ENCODE peak calls at places on chromosome 15, in four cellular contexts. Y, E, G and I are unnamed samples.

GRCh38 chr15:69104050-69104750 is 56.2 kb upstream of the GLCE start:
- DNase-seq in Y (no peak), G (no peak), E (no peak), I (no peak)

GRCh38 chr15:59304807-59305206 is 67.9 kb downstream of the MYO1E start:
- DNase-seq in G (no peak), E (no peak), Y (no peak), I (no peak)

GRCh38 chr15:95698230-95698629 is 632.3 kb upstream of the NR2F2 start:
- DNase-seq in G (no peak), Y (no peak), E (no peak), I (no peak)

GRCh38 chr15:98924311-98925049 is 83.1 kb downstream of the PGPEP1L start:
- DNase-seq in G (no peak), E (no peak), Y (no peak), I (no peak)

GRCh38 chr15:90946941-90947576 is 7.6 kb upstream of the RCCD1 start:
- DNase-seq in E (no peak), G (no peak), Y (no peak), I (no peak)

GRCh38 chr15:92395557-92395956 is 1.9 kb downstream of the ST8SIA2 start:
- DNase-seq in Y (no peak), E (no peak), G (no peak), I (no peak)

GRCh38 chr15:101276501-101277037 is 716 bp downstream of the SELENOS start:
- DNase-seq in E (no peak), Y (no peak), G (peak), I (no peak)

GRCh38 chr15:73139416-73140082 is 87.3 kb downstream of the NEO1 start:
- DNase-seq in G (no peak), Y (no peak), E (no peak), I (no peak)

GRCh38 chr15:39191871-39192281 is 389.0 kb upstream of the THBS1 start:
- DNase-seq in G (no peak), Y (no peak), E (no peak), I (no peak)

GRCh38 chr15:25705430-25706115 is 157.6 kb downstream of the ATP10A start:
- DNase-seq in E (peak), G (no peak), Y (peak), I (no peak)

GRCh38 chr15:57537072-57537471 is 54.6 kb upstream of the MYZAP start:
- DNase-seq in Y (no peak), E (no peak), G (no peak), I (no peak)

GRCh38 chr15:76217867-76218217 is 93.4 kb downstream of the ETFA start:
- DNase-seq in E (no peak), G (no peak), Y (no peak), I (no peak)

GRCh38 chr15:101805605-101806345 is 2.5 kb downstream of the OR4F6 start:
- DNase-seq in Y (no peak), G (no peak), E (no peak), I (no peak)

DNA sequence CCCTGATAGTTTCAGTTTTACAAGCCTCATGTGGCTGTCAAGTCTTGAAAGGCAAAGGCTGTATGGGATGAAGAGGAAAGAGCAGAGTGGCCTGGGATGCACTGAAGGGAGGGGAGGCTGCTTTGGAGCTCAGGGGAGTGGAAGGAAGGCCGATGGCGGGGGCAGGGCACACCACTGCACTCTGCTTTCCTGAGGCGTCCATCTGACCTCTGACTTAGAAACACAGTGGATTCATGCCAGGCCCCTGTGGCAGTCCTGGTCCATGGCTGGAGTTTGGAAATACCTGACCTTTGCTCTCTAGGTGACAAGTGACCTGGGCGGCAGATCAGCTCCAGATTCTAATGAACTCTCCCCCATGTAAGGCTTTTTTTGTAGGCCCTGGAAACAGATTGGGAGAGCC is 19.0 kb downstream of the FAH start:
- DNase-seq in Y (no peak), E (no peak), G (no peak), I (no peak)
- H3K27ac ChIP-seq in Y (no peak), E (no peak), G (no peak), I (no peak)

GRCh38 chr15:83926116-83926515 is 272.2 kb downstream of the ADAMTSL3 start:
- DNase-seq in E (no peak), Y (no peak), G (no peak), I (no peak)
- TF ChIP-seq POLR2AphosphoS5 in E (no peak), Y (no peak), G (no peak), I (no peak)

GRCh38 chr15:52018244-52018643 is 775 bp upstream of the MAPK6 start:
- DNase-seq in G (no peak), Y (no peak), E (no peak), I (no peak)
- H3K27ac ChIP-seq in G (no peak), Y (peak), E (peak), I (peak)

DNA sequence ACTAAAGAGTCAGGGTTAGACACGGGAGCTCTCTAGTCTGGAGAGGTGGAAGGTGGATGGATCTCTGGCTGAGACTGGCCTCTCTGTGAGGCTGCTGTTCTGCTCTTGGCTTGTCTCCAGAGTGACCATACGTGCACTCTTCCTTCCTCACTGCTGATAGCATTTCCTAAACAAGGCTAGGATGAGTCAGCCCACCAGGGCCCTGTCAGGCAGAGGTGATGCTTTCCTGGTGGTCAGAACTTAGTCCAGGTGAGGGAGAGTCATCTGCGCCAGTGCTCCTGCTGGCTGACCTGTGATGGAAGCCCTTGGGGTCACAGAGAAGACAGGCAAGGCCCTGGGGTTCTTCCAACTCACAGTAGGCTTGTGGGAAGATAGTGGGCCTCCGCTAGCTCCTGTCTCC is 16.3 kb downstream of the ALPK3 start:
- DNase-seq in G (no peak), Y (no peak), E (no peak), I (no peak)
- TF ChIP-seq POLR2AphosphoS5 in G (no peak), Y (no peak), E (no peak), I (no peak)

GRCh38 chr15:33476076-33476475 is 165.3 kb downstream of the RYR3 start:
- DNase-seq in G (no peak), E (no peak), Y (no peak), I (no peak)
- H3K27ac ChIP-seq in G (no peak), E (no peak), Y (no peak), I (no peak)

DNA sequence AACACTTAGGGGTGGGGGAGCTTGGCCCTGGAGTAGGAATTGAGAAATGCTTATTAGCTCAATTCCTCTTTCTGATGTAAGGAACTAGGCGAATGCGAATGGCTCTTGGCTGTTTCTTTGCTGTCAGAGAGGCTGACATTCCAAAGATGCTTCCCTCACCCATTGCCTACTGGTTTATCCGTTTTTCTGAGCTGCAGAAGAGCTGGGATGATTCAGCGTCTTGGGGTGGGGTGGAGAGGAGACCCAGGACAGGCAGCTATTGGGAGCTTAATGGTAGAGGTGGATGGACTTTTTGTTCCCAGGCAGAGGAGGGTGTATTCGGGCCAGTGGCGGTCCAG is 9.8 kb downstream of the PLEKHO2 start:
- DNase-seq in Y (no peak), G (peak), E (no peak), I (no peak)
- TF ChIP-seq POLR2AphosphoS5 in Y (peak), G (no peak), E (no peak), I (peak)

GRCh38 chr15:45200799-45201556 is 13.2 kb upstream of the SHF start:
- DNase-seq in Y (peak), E (peak), G (peak), I (peak)

GRCh38 chr15:45203182-45203581 is 15.4 kb upstream of the SHF start:
- DNase-seq in G (no peak), E (no peak), Y (no peak), I (no peak)

GRCh38 chr15:45200001-45200798 is 12.4 kb upstream of the SHF start:
- DNase-seq in G (peak), Y (peak), E (peak), I (no peak)

GRCh38 chr15:45199136-45199810 is 11.5 kb upstream of the SHF start:
- DNase-seq in G (peak), Y (no peak), E (no peak), I (no peak)

DNA sequence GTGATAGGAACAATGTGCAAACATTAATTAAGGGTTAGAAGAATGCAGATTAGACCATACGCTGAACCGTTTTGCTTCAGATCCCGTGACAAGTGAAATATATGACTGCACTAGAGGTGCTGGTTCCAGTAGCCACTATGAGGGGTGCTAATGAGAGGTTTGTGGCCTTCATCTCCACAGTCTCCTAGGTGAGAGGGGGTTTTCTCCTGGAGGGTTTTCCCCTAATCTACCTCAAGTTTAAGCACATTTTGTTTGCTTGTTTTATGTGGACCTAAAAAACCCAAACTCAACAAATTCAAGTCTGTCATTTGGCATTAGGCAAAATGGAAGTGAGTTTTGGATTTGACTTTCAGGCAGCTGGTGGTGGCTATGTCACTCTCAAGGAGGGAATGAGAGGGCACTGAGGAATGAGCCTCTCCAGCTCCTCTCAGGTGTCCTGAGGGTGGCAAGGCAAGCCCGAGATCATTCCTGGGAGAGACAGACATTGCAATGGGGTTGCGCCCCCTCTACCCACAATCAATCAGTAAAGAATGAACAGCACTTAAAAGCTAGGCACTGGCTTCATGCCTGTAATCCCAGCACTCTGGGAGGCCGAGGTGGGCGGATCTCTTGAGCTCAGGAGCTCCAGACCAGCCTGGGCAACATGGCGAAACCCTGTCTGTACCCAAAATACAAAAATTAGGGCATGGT is 13.9 kb upstream of the SHF start:
- DNase-seq in E (no peak), Y (no peak), G (no peak), I (no peak)
- H3K27ac ChIP-seq in E (peak), Y (peak), G (no peak), I (no peak)

GRCh38 chr15:89593018-89593417 is 17.7 kb downstream of the TICRR start:
- DNase-seq in Y (no peak), G (no peak), E (no peak), I (no peak)

GRCh38 chr15:89587955-89588354 is 12.7 kb downstream of the TICRR start:
- DNase-seq in G (no peak), Y (no peak), E (no peak), I (no peak)

GRCh38 chr15:89591834-89592233 is 16.6 kb downstream of the TICRR start:
- DNase-seq in G (no peak), E (no peak), Y (no peak), I (no peak)
- TF ChIP-seq POLR2AphosphoS5 in G (no peak), E (no peak), Y (no peak), I (no peak)

GRCh38 chr15:67100808-67101581 is 35.6 kb downstream of the SMAD3 start:
- DNase-seq in E (no peak), Y (peak), G (no peak), I (no peak)
- H3K27ac ChIP-seq in E (no peak), Y (peak), G (peak), I (peak)